ENCODE peak calls at places on chromosomes 2 and 18, in nine cellular contexts. One of them, this sample, is unnamed.

GRCh38 chr2:237996041-237996593 is 29.3 kb downstream of the UBE2F start:
- DNase-seq in left ventricle myocardium inferior: no peak
- DNase-seq in Calu3: no peak
- DNase-seq in CD4-positive, alpha-beta T cell: no peak
- DNase-seq in foreskin fibroblast: peak; percentile 80
- DNase-seq in esophagus squamous epithelium: no peak
- DNase-seq in fibroblast of the aortic adventitia: peak; percentile 59
- DNase-seq in B cell: no peak
- DNase-seq in BE2C: no peak
- DNase-seq in this sample: peak; percentile 65

GRCh38 chr2:28356095-28356911 is 36.4 kb upstream of the FOSL2 start:
- DNase-seq in left ventricle myocardium inferior: peak; percentile 96
- DNase-seq in Calu3: peak; percentile 54
- DNase-seq in CD4-positive, alpha-beta T cell: peak; percentile 28
- DNase-seq in foreskin fibroblast: peak; percentile 94
- DNase-seq in esophagus squamous epithelium: peak; percentile 20
- DNase-seq in fibroblast of the aortic adventitia: peak; percentile 90
- DNase-seq in B cell: no peak
- DNase-seq in BE2C: peak; percentile 98
- DNase-seq in this sample: peak; percentile 92

GRCh38 chr18:79278896-79279295 is 116.8 kb upstream of the NFATC1 start:
- DNase-seq in left ventricle myocardium inferior: no peak
- DNase-seq in Calu3: no peak
- DNase-seq in CD4-positive, alpha-beta T cell: no peak
- DNase-seq in foreskin fibroblast: no peak
- DNase-seq in esophagus squamous epithelium: no peak
- DNase-seq in fibroblast of the aortic adventitia: no peak
- DNase-seq in B cell: no peak
- DNase-seq in BE2C: no peak
- DNase-seq in this sample: no peak

GRCh38 chr18:40485318-40485717 is 1469.7 kb upstream of the PIK3C3 start:
- DNase-seq in left ventricle myocardium inferior: no peak
- DNase-seq in Calu3: no peak
- DNase-seq in CD4-positive, alpha-beta T cell: no peak
- DNase-seq in foreskin fibroblast: peak; percentile 72
- DNase-seq in esophagus squamous epithelium: no peak
- DNase-seq in fibroblast of the aortic adventitia: no peak
- DNase-seq in B cell: no peak
- DNase-seq in BE2C: no peak
- DNase-seq in this sample: peak; percentile 30

GRCh38 chr2:110211938-110212858 is at the start of gene MTLN:
- DNase-seq in left ventricle myocardium inferior: peak; percentile 76
- DNase-seq in Calu3: peak; percentile 73
- DNase-seq in CD4-positive, alpha-beta T cell: peak; percentile 68
- DNase-seq in foreskin fibroblast: peak; percentile 91
- DNase-seq in esophagus squamous epithelium: no peak
- DNase-seq in fibroblast of the aortic adventitia: peak; percentile 65
- DNase-seq in B cell: peak; percentile 49
- DNase-seq in BE2C: peak; percentile 42
- DNase-seq in this sample: peak; percentile 66

GRCh38 chr2:64017811-64018714 is 1.2 kb downstream of the VPS54 start:
- DNase-seq in left ventricle myocardium inferior: no peak
- DNase-seq in Calu3: no peak
- DNase-seq in CD4-positive, alpha-beta T cell: no peak
- DNase-seq in foreskin fibroblast: peak; percentile 41
- DNase-seq in esophagus squamous epithelium: no peak
- DNase-seq in fibroblast of the aortic adventitia: peak; percentile 54
- DNase-seq in B cell: no peak
- DNase-seq in BE2C: peak; percentile 21
- DNase-seq in this sample: peak; percentile 26

GRCh38 chr2:81767173-81767720 is 1462.7 kb upstream of the LRRTM1 start:
- DNase-seq in left ventricle myocardium inferior: no peak
- DNase-seq in Calu3: no peak
- DNase-seq in CD4-positive, alpha-beta T cell: no peak
- DNase-seq in foreskin fibroblast: peak; percentile 69
- DNase-seq in esophagus squamous epithelium: no peak
- DNase-seq in fibroblast of the aortic adventitia: peak; percentile 33
- DNase-seq in B cell: no peak
- DNase-seq in BE2C: no peak
- DNase-seq in this sample: peak; percentile 53

GRCh38 chr2:71719520-71720282 is 266.3 kb downstream of the DYSF start:
- DNase-seq in left ventricle myocardium inferior: no peak
- DNase-seq in Calu3: no peak
- DNase-seq in CD4-positive, alpha-beta T cell: no peak
- DNase-seq in foreskin fibroblast: no peak
- DNase-seq in esophagus squamous epithelium: no peak
- DNase-seq in fibroblast of the aortic adventitia: no peak
- DNase-seq in B cell: no peak
- DNase-seq in BE2C: no peak
- DNase-seq in this sample: no peak

GRCh38 chr2:74708883-74709282 is 54.8 kb downstream of the SEMA4F start:
- DNase-seq in left ventricle myocardium inferior: no peak
- DNase-seq in Calu3: no peak
- DNase-seq in CD4-positive, alpha-beta T cell: no peak
- DNase-seq in foreskin fibroblast: peak; percentile 27
- DNase-seq in esophagus squamous epithelium: no peak
- DNase-seq in fibroblast of the aortic adventitia: peak; percentile 71
- DNase-seq in B cell: no peak
- DNase-seq in BE2C: no peak
- DNase-seq in this sample: peak; percentile 53

GRCh38 chr18:59867337-59868104 is 32.3 kb upstream of the PMAIP1 start:
- DNase-seq in left ventricle myocardium inferior: no peak
- DNase-seq in Calu3: no peak
- DNase-seq in CD4-positive, alpha-beta T cell: no peak
- DNase-seq in foreskin fibroblast: no peak
- DNase-seq in esophagus squamous epithelium: no peak
- DNase-seq in fibroblast of the aortic adventitia: no peak
- DNase-seq in B cell: no peak
- DNase-seq in BE2C: no peak
- DNase-seq in this sample: no peak

GRCh38 chr2:206028101-206028500 is 57.9 kb downstream of the INO80D start:
- DNase-seq in left ventricle myocardium inferior: no peak
- DNase-seq in Calu3: no peak
- DNase-seq in CD4-positive, alpha-beta T cell: no peak
- DNase-seq in foreskin fibroblast: no peak
- DNase-seq in esophagus squamous epithelium: no peak
- DNase-seq in fibroblast of the aortic adventitia: no peak
- DNase-seq in B cell: no peak
- DNase-seq in BE2C: no peak
- DNase-seq in this sample: no peak

GRCh38 chr2:175871949-175872348 is 130.1 kb downstream of the LNPK start:
- DNase-seq in left ventricle myocardium inferior: peak; percentile 19
- DNase-seq in Calu3: no peak
- DNase-seq in CD4-positive, alpha-beta T cell: no peak
- DNase-seq in foreskin fibroblast: no peak
- DNase-seq in esophagus squamous epithelium: no peak
- DNase-seq in fibroblast of the aortic adventitia: peak; percentile 64
- DNase-seq in B cell: no peak
- DNase-seq in BE2C: no peak
- DNase-seq in this sample: no peak

GRCh38 chr2:174786066-174786725 is 21.9 kb upstream of the CHRNA1 start:
- DNase-seq in left ventricle myocardium inferior: no peak
- DNase-seq in Calu3: no peak
- DNase-seq in CD4-positive, alpha-beta T cell: no peak
- DNase-seq in foreskin fibroblast: peak; percentile 35
- DNase-seq in esophagus squamous epithelium: no peak
- DNase-seq in fibroblast of the aortic adventitia: peak; percentile 74
- DNase-seq in B cell: no peak
- DNase-seq in BE2C: no peak
- DNase-seq in this sample: peak; percentile 81

GRCh38 chr2:231489990-231490389 is 25.7 kb upstream of the NCL start:
- DNase-seq in left ventricle myocardium inferior: peak; percentile 38
- DNase-seq in Calu3: no peak
- DNase-seq in CD4-positive, alpha-beta T cell: no peak
- DNase-seq in foreskin fibroblast: no peak
- DNase-seq in esophagus squamous epithelium: no peak
- DNase-seq in fibroblast of the aortic adventitia: no peak
- DNase-seq in B cell: no peak
- DNase-seq in BE2C: peak; percentile 57
- DNase-seq in this sample: no peak
- TF ChIP-seq CTCF in left ventricle myocardium inferior: peak; percentile 38
- TF ChIP-seq CTCF in Calu3: no peak
- TF ChIP-seq CTCF in CD4-positive, alpha-beta T cell: no peak
- TF ChIP-seq CTCF in foreskin fibroblast: peak; percentile 28
- TF ChIP-seq CTCF in esophagus squamous epithelium: no peak
- TF ChIP-seq CTCF in fibroblast of the aortic adventitia: peak; percentile 34
- TF ChIP-seq CTCF in B cell: no peak
- TF ChIP-seq CTCF in BE2C: peak; percentile 44
- TF ChIP-seq CTCF in this sample: peak; percentile 34

GRCh38 chr2:184598313-184599053 is at the start of gene ZNF804A:
- DNase-seq in left ventricle myocardium inferior: peak; percentile 47
- DNase-seq in Calu3: peak; percentile 40
- DNase-seq in CD4-positive, alpha-beta T cell: no peak
- DNase-seq in foreskin fibroblast: peak; percentile 72
- DNase-seq in esophagus squamous epithelium: no peak
- DNase-seq in fibroblast of the aortic adventitia: peak; percentile 61
- DNase-seq in B cell: peak; percentile 77
- DNase-seq in BE2C: peak; percentile 88
- DNase-seq in this sample: peak; percentile 16

GRCh38 chr2:184599054-184599874 is 935 bp downstream of the ZNF804A start:
- DNase-seq in left ventricle myocardium inferior: no peak
- DNase-seq in Calu3: no peak
- DNase-seq in CD4-positive, alpha-beta T cell: no peak
- DNase-seq in foreskin fibroblast: peak; percentile 24
- DNase-seq in esophagus squamous epithelium: no peak
- DNase-seq in fibroblast of the aortic adventitia: peak; percentile 53
- DNase-seq in B cell: no peak
- DNase-seq in BE2C: peak; percentile 20
- DNase-seq in this sample: no peak

GRCh38 chr2:184597996-184598312 is 375 bp upstream of the ZNF804A start:
- DNase-seq in left ventricle myocardium inferior: no peak
- DNase-seq in Calu3: no peak
- DNase-seq in CD4-positive, alpha-beta T cell: no peak
- DNase-seq in foreskin fibroblast: no peak
- DNase-seq in esophagus squamous epithelium: no peak
- DNase-seq in fibroblast of the aortic adventitia: no peak
- DNase-seq in B cell: no peak
- DNase-seq in BE2C: no peak
- DNase-seq in this sample: no peak

GRCh38 chr2:184597571-184597980 is 753 bp upstream of the ZNF804A start:
- DNase-seq in left ventricle myocardium inferior: peak; percentile 10
- DNase-seq in Calu3: no peak
- DNase-seq in CD4-positive, alpha-beta T cell: no peak
- DNase-seq in foreskin fibroblast: peak; percentile 68
- DNase-seq in esophagus squamous epithelium: no peak
- DNase-seq in fibroblast of the aortic adventitia: peak; percentile 71
- DNase-seq in B cell: peak; percentile 50
- DNase-seq in BE2C: peak; percentile 23
- DNase-seq in this sample: peak; percentile 34

DNA sequence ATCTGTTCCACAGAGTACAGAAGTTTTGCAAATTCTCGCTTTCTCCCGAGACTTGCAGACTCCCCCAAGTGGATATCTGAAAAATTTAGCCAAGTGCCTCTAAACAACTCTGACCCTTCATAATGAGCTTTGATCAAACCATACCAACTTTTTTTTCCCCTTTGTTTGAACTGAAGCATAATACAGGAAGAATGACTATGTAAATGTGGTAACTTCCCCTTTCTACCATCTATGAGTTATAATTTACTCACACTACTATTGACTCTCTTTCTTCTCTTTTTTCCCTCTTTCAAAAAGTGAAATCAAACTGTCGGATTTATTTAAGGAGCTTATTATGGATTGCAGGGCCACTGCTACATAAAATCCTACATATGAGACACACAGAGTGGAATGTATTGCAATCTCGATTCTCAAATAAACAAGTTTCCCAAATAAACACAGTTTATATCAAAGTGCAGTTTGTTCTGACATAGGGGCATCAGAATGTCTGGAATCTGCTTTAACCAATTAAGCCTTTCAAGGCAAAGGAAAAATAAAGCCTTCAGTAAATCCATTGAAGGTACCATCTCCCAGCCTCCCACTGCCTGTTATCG is 1.4 kb upstream of the ZNF804A start:
- DNase-seq in left ventricle myocardium inferior: no peak
- DNase-seq in Calu3: no peak
- DNase-seq in CD4-positive, alpha-beta T cell: no peak
- DNase-seq in foreskin fibroblast: peak; percentile 69
- DNase-seq in esophagus squamous epithelium: no peak
- DNase-seq in fibroblast of the aortic adventitia: peak; percentile 65
- DNase-seq in B cell: no peak
- DNase-seq in BE2C: no peak
- DNase-seq in this sample: peak; percentile 24
- TF ChIP-seq CTCF in left ventricle myocardium inferior: no peak
- TF ChIP-seq CTCF in Calu3: no peak
- TF ChIP-seq CTCF in CD4-positive, alpha-beta T cell: no peak
- TF ChIP-seq CTCF in foreskin fibroblast: no peak
- TF ChIP-seq CTCF in esophagus squamous epithelium: no peak
- TF ChIP-seq CTCF in fibroblast of the aortic adventitia: peak; percentile 24
- TF ChIP-seq CTCF in B cell: no peak
- TF ChIP-seq CTCF in BE2C: peak; percentile 38
- TF ChIP-seq CTCF in this sample: no peak

GRCh38 chr18:6044773-6045172 is 149.5 kb upstream of the TMEM200C start:
- DNase-seq in left ventricle myocardium inferior: no peak
- DNase-seq in Calu3: no peak
- DNase-seq in CD4-positive, alpha-beta T cell: no peak
- DNase-seq in foreskin fibroblast: no peak
- DNase-seq in esophagus squamous epithelium: no peak
- DNase-seq in fibroblast of the aortic adventitia: no peak
- DNase-seq in B cell: no peak
- DNase-seq in BE2C: no peak
- DNase-seq in this sample: no peak
- TF ChIP-seq CTCF in left ventricle myocardium inferior: no peak
- TF ChIP-seq CTCF in Calu3: no peak
- TF ChIP-seq CTCF in CD4-positive, alpha-beta T cell: no peak
- TF ChIP-seq CTCF in foreskin fibroblast: no peak
- TF ChIP-seq CTCF in esophagus squamous epithelium: no peak
- TF ChIP-seq CTCF in fibroblast of the aortic adventitia: no peak
- TF ChIP-seq CTCF in B cell: no peak
- TF ChIP-seq CTCF in BE2C: no peak
- TF ChIP-seq CTCF in this sample: peak; percentile 6

GRCh38 chr2:240373289-240373885 is 62.1 kb upstream of the GPC1 start:
- DNase-seq in left ventricle myocardium inferior: no peak
- DNase-seq in Calu3: no peak
- DNase-seq in CD4-positive, alpha-beta T cell: no peak
- DNase-seq in foreskin fibroblast: no peak
- DNase-seq in esophagus squamous epithelium: no peak
- DNase-seq in fibroblast of the aortic adventitia: no peak
- DNase-seq in B cell: no peak
- DNase-seq in BE2C: no peak
- DNase-seq in this sample: no peak
- TF ChIP-seq CTCF in left ventricle myocardium inferior: no peak
- TF ChIP-seq CTCF in Calu3: no peak
- TF ChIP-seq CTCF in CD4-positive, alpha-beta T cell: no peak
- TF ChIP-seq CTCF in foreskin fibroblast: no peak
- TF ChIP-seq CTCF in esophagus squamous epithelium: no peak
- TF ChIP-seq CTCF in fibroblast of the aortic adventitia: no peak
- TF ChIP-seq CTCF in B cell: no peak
- TF ChIP-seq CTCF in BE2C: no peak
- TF ChIP-seq CTCF in this sample: no peak